ENCODE peak calls at places on chromosomes 4 and X, in seven cellular contexts. N, J, F, I, R, B and M are unnamed samples.

GRCh38 chrX:48530736-48531135 is 8.8 kb upstream of the TBC1D25 start:
- DNase-seq in N (no peak), J (no peak), F (no peak), I (no peak), R (no peak), B (no peak), M (no peak)

GRCh38 chr4:94015956-94016355 is 187.4 kb downstream of the ATOH1 start:
- DNase-seq in N (no peak), J (no peak), F (no peak), I (no peak), R (no peak), B (no peak), M (no peak)

GRCh38 chr4:86788826-86789225 is 60.4 kb downstream of the SLC10A6 start:
- DNase-seq in N (no peak), J (no peak), F (no peak), I (no peak), R (no peak), B (no peak), M (no peak)

GRCh38 chr4:159398236-159398638 is 295.4 kb downstream of the RAPGEF2 start:
- DNase-seq in N (peak; percentile 22), J (no peak), F (no peak), I (no peak), R (no peak), B (peak; percentile 37), M (no peak)

GRCh38 chr4:1330761-1331590 is 16.0 kb upstream of the UVSSA start:
- DNase-seq in N (no peak), J (no peak), F (no peak), I (no peak), R (no peak), B (no peak), M (no peak)

GRCh38 chr4:68905598-68906237 is 45.9 kb downstream of the UGT2A3 start:
- DNase-seq in N (no peak), J (no peak), F (no peak), I (no peak), R (no peak), B (peak; percentile 25), M (peak; percentile 47)

GRCh38 chr4:127055349-127055748 is 577.4 kb upstream of the INTU start:
- DNase-seq in N (no peak), J (no peak), F (no peak), I (no peak), R (no peak), B (peak; percentile 91), M (no peak)

GRCh38 chr4:4496604-4497372 is 45.1 kb downstream of the STX18 start:
- DNase-seq in N (no peak), J (no peak), F (no peak), I (no peak), R (no peak), B (no peak), M (no peak)

GRCh38 chr4:39802005-39802404 is 104.1 kb downstream of the UBE2K start:
- DNase-seq in N (no peak), J (no peak), F (no peak), I (no peak), R (no peak), B (no peak), M (no peak)

GRCh38 chrX:31522760-31523159 is 450.9 kb upstream of the FTHL17 start:
- DNase-seq in N (no peak), J (no peak), F (no peak), I (no peak), R (no peak), B (no peak), M (no peak)

GRCh38 chr4:73499996-73500765 is 18.6 kb downstream of the AFM start:
- DNase-seq in N (no peak), J (no peak), F (no peak), I (no peak), R (no peak), B (peak; percentile 27), M (no peak)

GRCh38 chr4:66568431-66568830 is 898.1 kb upstream of the EPHA5 start:
- DNase-seq in N (no peak), J (no peak), F (no peak), I (no peak), R (no peak), B (no peak), M (no peak)

GRCh38 chr4:112848931-112849330 is 200.5 kb upstream of the ANK2 start:
- DNase-seq in N (no peak), J (no peak), F (no peak), I (no peak), R (no peak), B (no peak), M (no peak)

GRCh38 chr4:182413550-182413949 is 170.3 kb downstream of the TENM3 start:
- DNase-seq in N (no peak), J (no peak), F (no peak), I (no peak), R (no peak), B (no peak), M (no peak)

GRCh38 chrX:107483976-107484726 is 34.7 kb downstream of the FRMPD3 start:
- DNase-seq in N (peak; percentile 10), J (peak; percentile 22), F (peak; percentile 15), I (no peak), R (no peak), B (peak; percentile 15), M (no peak)

GRCh38 chr4:17544205-17544604 is 29.2 kb downstream of the CLRN2 start:
- DNase-seq in N (no peak), J (no peak), F (peak; percentile 19), I (no peak), R (peak; percentile 5), B (no peak), M (peak; percentile 29)

GRCh38 chr4:149120331-149121014 is 678.3 kb upstream of the NR3C2 start:
- DNase-seq in N (no peak), J (no peak), F (no peak), I (no peak), R (no peak), B (peak; percentile 50), M (no peak)

GRCh38 chr4:152171556-152171955 is 364.3 kb downstream of the FBXW7 start:
- DNase-seq in N (no peak), J (no peak), F (no peak), I (no peak), R (no peak), B (no peak), M (no peak)

GRCh38 chr4:2364654-2365053 is 53.8 kb downstream of the ZFYVE28 start:
- DNase-seq in N (no peak), J (peak; percentile 43), F (no peak), I (no peak), R (no peak), B (peak; percentile 13), M (no peak)

GRCh38 chr4:72302981-72303704 is 265.9 kb downstream of the ADAMTS3 start:
- DNase-seq in N (no peak), J (no peak), F (peak; percentile 49), I (no peak), R (no peak), B (peak; percentile 54), M (peak; percentile 54)

GRCh38 chr4:71296945-71297344 is 41.9 kb upstream of the SLC4A4 start:
- DNase-seq in N (no peak), J (no peak), F (no peak), I (no peak), R (no peak), B (peak; percentile 38), M (no peak)

GRCh38 chr4:86523333-86523732 is 70.8 kb upstream of the PTPN13 start:
- DNase-seq in N (no peak), J (no peak), F (peak; percentile 4), I (no peak), R (no peak), B (no peak), M (no peak)

GRCh38 chr4:147828361-147828760 is 96.5 kb downstream of the ARHGAP10 start:
- DNase-seq in N (no peak), J (no peak), F (no peak), I (peak; percentile 46), R (no peak), B (no peak), M (no peak)

GRCh38 chr4:73855406-73855805 is 2.3 kb downstream of the PF4V1 start:
- DNase-seq in N (no peak), J (no peak), F (no peak), I (no peak), R (no peak), B (peak; percentile 36), M (no peak)

GRCh38 chrX:118251251-118251650 is 94.7 kb upstream of the WDR44 start:
- DNase-seq in N (no peak), J (no peak), F (no peak), I (no peak), R (no peak), B (no peak), M (no peak)

GRCh38 chrX:106392346-106392745 is 219.4 kb upstream of the RADX start:
- DNase-seq in N (no peak), J (no peak), F (no peak), I (no peak), R (no peak), B (no peak), M (no peak)
- TF ChIP-seq CTCF in N (no peak), J (no peak), F (no peak), I (no peak), R (no peak), B (no peak), M (no peak)

GRCh38 chr4:103199009-103199408 is 866 bp upstream of the CENPE start:
- DNase-seq in N (no peak), J (no peak), F (no peak), I (no peak), R (no peak), B (no peak), M (no peak)
- H3K4me3 ChIP-seq in N (peak overlapping the region; percentile 91), J (peak overlapping the region; percentile 82), F (no peak overlapping the region), I (peak overlapping the region; percentile 68), R (peak overlapping the region; percentile 63), B (peak overlapping the region; percentile 62), M (peak overlapping the region; percentile 86)

DNA sequence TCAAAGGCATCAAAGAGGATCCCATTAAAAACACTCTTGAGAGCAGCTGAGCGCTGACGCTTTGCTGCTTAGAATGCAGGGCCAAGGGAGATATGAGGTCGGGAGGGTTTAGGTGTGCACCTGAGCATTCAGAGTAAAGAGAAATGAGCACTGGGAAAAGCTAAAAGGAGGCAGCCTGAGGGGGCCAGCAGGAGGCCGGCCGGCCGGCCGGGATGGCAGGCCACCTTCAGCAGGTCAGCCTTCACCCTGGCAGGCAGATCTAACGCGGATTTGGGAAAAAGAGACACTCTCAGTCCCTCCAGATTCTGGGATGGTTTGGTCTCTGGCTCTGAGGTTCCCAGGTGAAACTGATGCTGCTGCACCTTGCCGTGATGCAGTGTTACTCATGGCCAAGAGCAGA is 393.5 kb downstream of the TRIML1 start:
- DNase-seq in N (no peak), J (no peak), F (no peak), I (no peak), R (no peak), B (no peak), M (no peak)
- TF ChIP-seq CTCF in N (no peak), J (no peak), F (no peak), I (no peak), R (no peak), B (no peak), M (no peak)

GRCh38 chr4:119136541-119136940 is 909 bp downstream of the MYOZ2 start:
- DNase-seq in N (no peak), J (no peak), F (no peak), I (no peak), R (no peak), B (no peak), M (no peak)

GRCh38 chr4:119138046-119138445 is 2.4 kb downstream of the MYOZ2 start:
- DNase-seq in N (no peak), J (no peak), F (no peak), I (no peak), R (no peak), B (no peak), M (no peak)

GRCh38 chr4:119139316-119139715 is 3.7 kb downstream of the MYOZ2 start:
- DNase-seq in N (no peak), J (no peak), F (no peak), I (no peak), R (no peak), B (no peak), M (no peak)

GRCh38 chr4:119142837-119143236 is 7.2 kb downstream of the MYOZ2 start:
- DNase-seq in N (no peak), J (no peak), F (no peak), I (no peak), R (no peak), B (no peak), M (no peak)

GRCh38 chr4:119139822-119140252 is 4.2 kb downstream of the MYOZ2 start:
- DNase-seq in N (no peak), J (no peak), F (peak; percentile 45), I (no peak), R (no peak), B (no peak), M (peak; percentile 22)
- H3K4me3 ChIP-seq in N (no peak overlapping the region), J (peak overlapping the region; percentile 51), F (no peak overlapping the region), I (no peak overlapping the region), R (no peak overlapping the region), B (no peak overlapping the region), M (no peak overlapping the region)